ENCODE peak calls at places on chromosomes 4 and X, in five cellular contexts. G is H9, R is trophoblast cell, C is mesenchymal stem cell, Z is H1. J is an unnamed sample.

GRCh38 chr4:101258782-101259353 is 88.5 kb downstream of the PPP3CA start:
- DNase-seq in G (no peak), C (no peak), Z (no peak), R (no peak), J (no peak)

GRCh38 chrX:118370921-118371624 is 25.2 kb downstream of the WDR44 start:
- DNase-seq in G (no peak), C (peak; percentile 52), R (no peak), Z (no peak), J (no peak)

GRCh38 chrX:39261446-39262147 is 460.3 kb downstream of the MID1IP1 start:
- DNase-seq in Z (no peak), R (peak; percentile 62), C (peak; percentile 33), G (no peak), J (peak; percentile 4)

GRCh38 chr4:24734511-24734910 is 60.9 kb upstream of the SOD3 start:
- DNase-seq in C (no peak), G (no peak), Z (peak; percentile 2), R (peak; percentile 38), J (no peak)

GRCh38 chrX:140439455-140439854 is 65.4 kb downstream of the SOX3 start:
- DNase-seq in R (no peak), G (peak; percentile 84), C (peak; percentile 0), Z (peak; percentile 76), J (peak; percentile 76)

GRCh38 chr4:84279678-84280077 is 219.4 kb downstream of the NKX6-1 start:
- DNase-seq in R (no peak), Z (no peak), C (no peak), G (no peak), J (no peak)

GRCh38 chr4:84750260-84750955 is 167.5 kb downstream of the CDS1 start:
- DNase-seq in G (no peak), Z (no peak), R (peak; percentile 78), C (peak; percentile 62), J (peak; percentile 11)

GRCh38 chr4:1200425-1201035 is 28.1 kb upstream of the SPON2 start:
- DNase-seq in R (no peak), G (peak; percentile 22), Z (no peak), C (peak; percentile 97), J (no peak)

GRCh38 chr4:39637572-39638357 is 900 bp downstream of the SMIM14 start:
- DNase-seq in R (peak; percentile 84), Z (peak; percentile 55), G (peak; percentile 62), C (peak; percentile 81), J (peak; percentile 68)

GRCh38 chr4:31189938-31190337 is 469.8 kb downstream of the PCDH7 start:
- DNase-seq in R (no peak), Z (no peak), C (no peak), G (no peak), J (no peak)

GRCh38 chr4:120843840-120844527 is 78.5 kb downstream of the PRDM5 start:
- DNase-seq in Z (peak; percentile 61), R (no peak), G (peak; percentile 58), C (no peak), J (no peak)

GRCh38 chr4:48564151-48564550 is 74.1 kb downstream of the ZAR1 start:
- DNase-seq in C (no peak), R (no peak), Z (no peak), G (no peak), J (no peak)

GRCh38 chr4:4776934-4777333 is 82.5 kb upstream of the MSX1 start:
- DNase-seq in Z (no peak), R (no peak), C (no peak), G (no peak), J (no peak)

GRCh38 chr4:4776335-4776734 is 83.1 kb upstream of the MSX1 start:
- DNase-seq in G (no peak), R (no peak), Z (peak; percentile 41), C (no peak), J (no peak)

GRCh38 chr4:4772534-4772933 is 86.9 kb upstream of the MSX1 start:
- DNase-seq in Z (no peak), G (no peak), C (no peak), R (peak; percentile 65), J (no peak)

GRCh38 chr4:4778491-4779003 is 80.9 kb upstream of the MSX1 start:
- DNase-seq in R (no peak), Z (no peak), G (no peak), C (no peak), J (no peak)

DNA sequence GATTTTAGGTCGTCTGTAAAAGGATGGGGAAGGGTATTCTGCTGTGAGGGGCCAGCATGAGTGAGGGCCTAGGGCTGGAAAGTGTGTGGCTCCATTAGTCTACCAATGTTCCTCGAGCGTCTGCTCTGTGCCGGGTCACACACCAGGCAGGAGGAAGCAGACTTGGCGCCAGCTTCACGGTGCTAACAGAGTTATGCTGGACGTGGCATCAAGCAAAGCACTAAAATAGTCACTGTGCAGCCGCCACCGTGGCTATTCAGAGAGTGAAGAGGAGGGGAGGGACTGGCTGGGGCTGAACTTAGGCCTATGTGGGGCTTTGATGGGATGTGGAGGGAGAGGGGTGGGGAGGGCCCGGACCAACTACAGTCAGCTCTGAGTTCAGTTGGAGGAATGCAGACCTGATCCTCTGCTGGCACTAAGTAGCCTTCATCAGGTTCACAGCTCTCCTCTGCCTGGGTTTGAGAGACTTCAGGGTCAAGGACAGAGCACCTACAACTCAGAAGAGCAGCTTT is 83.9 kb upstream of the MSX1 start:
- DNase-seq in C (no peak), G (no peak), R (no peak), Z (no peak), J (no peak)
- H2BK12ac ChIP-seq in C (no peak overlapping the region), G (no peak overlapping the region), R (peak overlapping the region; percentile 68), Z (no peak overlapping the region), J (no peak overlapping the region)

DNA sequence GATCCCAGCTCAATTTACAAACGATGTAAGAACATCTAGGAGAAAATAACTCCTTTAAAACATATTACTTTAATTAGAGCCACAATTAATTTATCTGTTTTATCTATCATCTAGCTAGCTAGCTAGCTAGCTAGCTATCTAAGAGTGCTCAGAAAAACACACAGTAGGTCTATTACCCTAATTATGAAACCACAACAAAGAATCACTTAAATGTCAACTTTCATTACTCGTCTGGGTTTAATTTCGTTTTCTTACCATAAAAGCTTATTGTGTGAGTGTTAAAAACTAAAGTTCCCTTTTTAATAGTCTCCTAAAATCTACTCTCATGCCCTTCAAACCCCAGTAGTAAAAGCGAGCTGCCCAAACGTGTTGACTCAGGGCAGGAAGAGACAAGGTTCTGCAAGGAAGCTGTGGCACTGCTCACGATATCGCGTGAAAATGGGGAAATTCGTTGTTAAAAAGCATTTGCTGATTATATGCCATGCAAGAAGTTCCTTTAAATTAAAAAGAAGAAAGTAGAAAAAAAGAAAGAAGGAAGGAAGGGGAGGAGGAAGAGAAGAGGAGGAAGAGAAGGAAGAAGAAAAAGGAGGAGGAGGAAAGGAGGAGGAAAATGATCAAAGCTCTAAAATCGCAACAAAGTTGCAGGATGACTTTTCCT is 617 bp downstream of the MBNL3 start:
- DNase-seq in C (peak; percentile 48), R (peak; percentile 47), Z (no peak), G (no peak), J (no peak)
- H3K9ac ChIP-seq in C (peak overlapping the region; percentile 89), R (no peak overlapping the region), Z (no peak overlapping the region), G (peak overlapping the region; percentile 68), J (no peak overlapping the region)

GRCh38 chr4:35300996-35301774 is 943.1 kb downstream of the ARAP2 start:
- DNase-seq in C (no peak), R (no peak), Z (peak; percentile 59), G (peak; percentile 65), J (peak; percentile 71)
- H4K91ac ChIP-seq in C (no peak overlapping the region), R (no peak overlapping the region), Z (no peak overlapping the region), G (no peak overlapping the region), J (no peak overlapping the region)

GRCh38 chr4:42252315-42252714 is 99.9 kb upstream of the BEND4 start:
- DNase-seq in Z (no peak), C (no peak), R (no peak), G (no peak), J (no peak)

DNA sequence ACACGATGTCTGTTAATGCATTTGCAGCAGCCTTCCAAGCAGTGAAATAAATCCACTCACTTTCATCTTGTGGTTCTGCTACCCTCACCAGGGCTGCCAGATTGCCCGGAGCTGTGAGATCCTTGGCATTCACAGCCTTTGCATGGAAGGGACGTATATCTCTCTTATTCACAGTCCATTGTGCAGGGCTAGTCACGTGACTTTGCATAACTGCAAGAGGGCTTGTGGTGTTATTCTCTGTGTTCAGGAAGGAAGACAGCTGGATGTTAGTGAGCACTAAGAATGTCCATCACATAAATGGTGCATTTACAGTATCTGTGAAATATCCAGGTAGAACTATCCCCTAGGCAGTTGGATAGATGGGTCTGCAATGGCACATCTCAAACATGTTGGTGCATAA is 96.5 kb upstream of the BEND4 start:
- DNase-seq in Z (no peak), R (no peak), G (no peak), C (no peak), J (no peak)
- H2BK12ac ChIP-seq in Z (no peak overlapping the region), R (no peak overlapping the region), G (no peak overlapping the region), C (no peak overlapping the region), J (no peak overlapping the region)